ENCODE peak calls at places on chromosomes 12 and 14, in four cellular contexts. One of them, this sample, is unnamed.

GRCh38 chr12:53046655-53047220 is 3.1 kb upstream of the TNS2 start:
- DNase-seq in T follicular helper cell: peak
- DNase-seq in BJ: peak
- DNase-seq in frontal cortex: no peak
- DNase-seq in this sample: no peak

GRCh38 chr12:65147312-65147905 is 22.0 kb upstream of the LEMD3 start:
- DNase-seq in frontal cortex: no peak
- DNase-seq in T follicular helper cell: no peak
- DNase-seq in BJ: no peak
- DNase-seq in this sample: no peak

GRCh38 chr14:83744901-83745300 is 1785.0 kb upstream of the FLRT2 start:
- DNase-seq in T follicular helper cell: no peak
- DNase-seq in BJ: no peak
- DNase-seq in frontal cortex: no peak
- DNase-seq in this sample: peak

GRCh38 chr12:88272456-88272855 is 130.3 kb downstream of the TMTC3 start:
- DNase-seq in T follicular helper cell: no peak
- DNase-seq in frontal cortex: no peak
- DNase-seq in BJ: no peak
- DNase-seq in this sample: no peak

GRCh38 chr14:61930101-61930857 is 168.1 kb downstream of the SNAPC1 start:
- DNase-seq in frontal cortex: no peak
- DNase-seq in T follicular helper cell: no peak
- DNase-seq in BJ: no peak
- DNase-seq in this sample: no peak

GRCh38 chr14:37587881-37588666 is 7.0 kb downstream of the FOXA1 start:
- DNase-seq in BJ: no peak
- DNase-seq in frontal cortex: no peak
- DNase-seq in T follicular helper cell: no peak
- DNase-seq in this sample: no peak

GRCh38 chr12:62963642-62964041 is 28.7 kb upstream of the PPM1H start:
- DNase-seq in BJ: no peak
- DNase-seq in T follicular helper cell: no peak
- DNase-seq in frontal cortex: no peak
- DNase-seq in this sample: no peak

GRCh38 chr14:92951261-92951660 is 28.3 kb downstream of the CHGA start:
- DNase-seq in frontal cortex: no peak
- DNase-seq in BJ: no peak
- DNase-seq in T follicular helper cell: no peak
- DNase-seq in this sample: no peak

GRCh38 chr14:25048170-25049126 is 1.5 kb downstream of the STXBP6 start:
- DNase-seq in BJ: peak
- DNase-seq in T follicular helper cell: no peak
- DNase-seq in frontal cortex: peak
- DNase-seq in this sample: peak

GRCh38 chr14:92340071-92340470 is 17.1 kb downstream of the SLC24A4 start:
- DNase-seq in frontal cortex: no peak
- DNase-seq in T follicular helper cell: no peak
- DNase-seq in BJ: no peak
- DNase-seq in this sample: no peak

GRCh38 chr12:64716373-64716772 is 42.8 kb downstream of the GNS start:
- DNase-seq in T follicular helper cell: no peak
- DNase-seq in BJ: no peak
- DNase-seq in frontal cortex: no peak
- DNase-seq in this sample: no peak

GRCh38 chr12:66188584-66189475 is at the start of gene IRAK3:
- DNase-seq in T follicular helper cell: no peak
- DNase-seq in frontal cortex: peak
- DNase-seq in BJ: no peak
- DNase-seq in this sample: no peak

GRCh38 chr12:131831021-131831571 is 2.9 kb downstream of the MMP17 start:
- DNase-seq in T follicular helper cell: no peak
- DNase-seq in frontal cortex: no peak
- DNase-seq in BJ: no peak
- DNase-seq in this sample: no peak

GRCh38 chr12:67202344-67203012 is 66.7 kb upstream of the CAND1 start:
- DNase-seq in T follicular helper cell: no peak
- DNase-seq in frontal cortex: no peak
- DNase-seq in BJ: no peak
- DNase-seq in this sample: no peak

GRCh38 chr12:41919025-41919424 is 225.6 kb downstream of the GXYLT1 start:
- DNase-seq in BJ: no peak
- DNase-seq in T follicular helper cell: no peak
- DNase-seq in frontal cortex: no peak
- DNase-seq in this sample: no peak

GRCh38 chr12:118064608-118065007 is 3.6 kb upstream of the WSB2 start:
- DNase-seq in frontal cortex: no peak
- DNase-seq in T follicular helper cell: no peak
- DNase-seq in BJ: no peak
- DNase-seq in this sample: no peak

GRCh38 chr12:43289412-43289811 is 262.6 kb downstream of the ADAMTS20 start:
- DNase-seq in T follicular helper cell: no peak
- DNase-seq in frontal cortex: no peak
- DNase-seq in BJ: no peak
- DNase-seq in this sample: no peak

GRCh38 chr12:6084261-6084968 is 40.1 kb downstream of the VWF start:
- DNase-seq in frontal cortex: no peak
- DNase-seq in BJ: no peak
- DNase-seq in T follicular helper cell: no peak
- DNase-seq in this sample: no peak

GRCh38 chr12:31591308-31591901 is 469 bp upstream of the DENND5B start:
- DNase-seq in T follicular helper cell: no peak
- DNase-seq in frontal cortex: peak
- DNase-seq in BJ: no peak
- DNase-seq in this sample: no peak

This sample was measured in HS-5.